ENCODE peak calls at places on chromosomes 12 and 14, in four cellular contexts. P is fibroblast of lung, Y is anterior cingulate cortex, C is neural crest cell. W is an unnamed sample.

GRCh38 chr14:59278111-59278510 is 89.6 kb downstream of the DAAM1 start:
- DNase-seq in P (peak), Y (no peak), C (no peak), W (peak)

GRCh38 chr12:89992668-89993401 is 284.2 kb upstream of the ATP2B1 start:
- DNase-seq in P (no peak), Y (no peak), C (no peak), W (no peak)

GRCh38 chr12:71648537-71648936 is 15.1 kb downstream of the ZFC3H1 start:
- DNase-seq in P (no peak), Y (no peak), C (no peak), W (no peak)

GRCh38 chr12:107402041-107403022 is 283.3 kb upstream of the PWP1 start:
- DNase-seq in P (peak), Y (no peak), C (peak), W (peak)

GRCh38 chr12:68175566-68176033 is 16.1 kb upstream of the IFNG start:
- DNase-seq in P (no peak), Y (no peak), C (no peak), W (no peak)

GRCh38 chr14:60655898-60656754 is 6.8 kb upstream of the SIX1 start:
- DNase-seq in P (peak), Y (no peak), C (no peak), W (no peak)

GRCh38 chr12:119444462-119445044 is 110.0 kb downstream of the CCDC60 start:
- DNase-seq in P (peak), Y (peak), C (peak), W (peak)

GRCh38 chr12:70571705-70572269 is 65.4 kb downstream of the PTPRB start:
- DNase-seq in P (no peak), Y (no peak), C (no peak), W (no peak)

GRCh38 chr14:76019676-76020075 is 34.1 kb downstream of the IFT43 start:
- DNase-seq in P (no peak), Y (no peak), C (no peak), W (no peak)

GRCh38 chr12:47281667-47282171 is 202.0 kb upstream of the AMIGO2 start:
- DNase-seq in P (peak), Y (no peak), C (no peak), W (no peak)

GRCh38 chr12:32032205-32032810 is 73.1 kb downstream of the RESF1 start:
- DNase-seq in P (peak), Y (no peak), C (no peak), W (no peak)

GRCh38 chr14:39367387-39367751 is 64.9 kb downstream of the FBXO33 start:
- DNase-seq in P (no peak), Y (no peak), C (no peak), W (no peak)

GRCh38 chr14:36585100-36585499 is 2.7 kb upstream of the NKX2-8 start:
- DNase-seq in P (no peak), Y (no peak), C (no peak), W (no peak)

GRCh38 chr14:34340226-34340625 is 121.8 kb downstream of the SPTSSA start:
- DNase-seq in P (peak), Y (no peak), C (no peak), W (no peak)

GRCh38 chr12:112107306-112107705 is 1.3 kb downstream of the NAA25 start:
- DNase-seq in P (no peak), Y (no peak), C (no peak), W (no peak)

GRCh38 chr12:12612403-12612802 is 727 bp downstream of the CREBL2 start:
- DNase-seq in P (peak), Y (no peak), C (peak), W (peak)

GRCh38 chr12:60168441-60168840 is 572.6 kb downstream of the SLC16A7 start:
- DNase-seq in P (no peak), Y (no peak), C (no peak), W (no peak)

GRCh38 chr14:79910086-79910485 is 301.2 kb downstream of the DIO2 start:
- DNase-seq in P (no peak), Y (no peak), C (no peak), W (no peak)

GRCh38 chr12:132754555-132754954 is 7.1 kb downstream of the ANKLE2 start:
- DNase-seq in P (no peak), Y (no peak), C (no peak), W (no peak)

GRCh38 chr12:111072299-111072698 is 151.9 kb upstream of the MYL2 start:
- DNase-seq in P (no peak), Y (no peak), C (no peak), W (no peak)

GRCh38 chr12:64452559-64453329 is 824 bp downstream of the TBK1 start:
- DNase-seq in P (peak), Y (no peak), C (no peak), W (peak)

GRCh38 chr14:56036353-56036752 is 81.9 kb upstream of the PELI2 start:
- DNase-seq in P (no peak), Y (no peak), C (no peak), W (no peak)

GRCh38 chr14:54637829-54638446 is 71.0 kb downstream of the SAMD4A start:
- DNase-seq in P (peak), Y (no peak), C (no peak), W (no peak)

GRCh38 chr14:64654072-64654899 is 49.9 kb upstream of the PLEKHG3 start:
- DNase-seq in P (peak), Y (no peak), C (no peak), W (peak)

GRCh38 chr14:68891851-68892660 is 87.0 kb downstream of the ACTN1 start:
- DNase-seq in P (peak), Y (no peak), C (no peak), W (no peak)

GRCh38 chr12:26188132-26188531 is 7.2 kb upstream of the SSPN start:
- DNase-seq in P (peak), Y (no peak), C (no peak), W (no peak)

GRCh38 chr12:104930388-104931326 is 27.4 kb downstream of the SLC41A2 start:
- DNase-seq in P (peak), Y (no peak), C (no peak), W (no peak)

GRCh38 chr12:110698171-110698902 is 9.4 kb upstream of the HVCN1 start:
- DNase-seq in P (peak), Y (no peak), C (no peak), W (peak)

GRCh38 chr12:24228980-24229730 is 279.7 kb upstream of the SOX5 start:
- DNase-seq in P (peak), Y (no peak), C (no peak), W (no peak)

GRCh38 chr14:59189281-59189821 is 884 bp downstream of the DAAM1 start:
- DNase-seq in P (peak), Y (no peak), C (peak), W (peak)

GRCh38 chr12:105014603-105015002 is 28.5 kb downstream of the NOPCHAP1 start:
- DNase-seq in P (no peak), Y (no peak), C (no peak), W (no peak)